ENCODE peak calls at places on chromosome 14, in nine cellular contexts. L is nephron progenitor cell; J is stimulated activated CD4-positive, alpha-beta T cell treated with anti-CD3 and anti-CD28 coated beads, TNF-alpha, amount 100 ng/mL, for 1 hour; Q is activated naive CD8-positive, alpha-beta T cell treated with anti-CD3 and anti-CD28 coated beads for 36 hours; R is kidney epithelial cell; Y is anterior cingulate cortex; B is mucosa of descending colon; M is activated T-helper 1 cell treated with anti-CD3 and anti-CD28 coated beads, Interleukin-2, amount 50 U/mL, for 16 hours; H is CD8-positive, alpha-beta T cell. F is an unnamed sample.
A peak's percentile ranks its signal among the peaks of the same experiment; 100 is the strongest.

GRCh38 chr14:100673085-100673806 is 53.4 kb upstream of the DLK1 start:
- DNase-seq in L (no peak), Q (no peak), M (no peak), B (peak; percentile 85), H (no peak), J (no peak), R (no peak), Y (no peak), F (peak; percentile 85)

GRCh38 chr14:24634158-24634557 is at the start of gene GZMB:
- DNase-seq in J (no peak), Y (no peak), L (no peak), M (peak; percentile 17), B (no peak), Q (peak; percentile 84), R (no peak), H (peak; percentile 32), F (no peak)

GRCh38 chr14:52266782-52267181 is 716 bp upstream of the PTGDR start:
- DNase-seq in M (no peak), Y (no peak), Q (no peak), B (peak; percentile 27), R (no peak), H (no peak), J (no peak), L (no peak), F (peak; percentile 24)

GRCh38 chr14:70392676-70393075 is 24.2 kb downstream of the SYNJ2BP start:
- DNase-seq in B (no peak), H (no peak), Q (no peak), J (no peak), Y (no peak), M (no peak), R (no peak), L (no peak), F (no peak)

GRCh38 chr14:91158091-91158790 is 44.4 kb downstream of the DGLUCY start:
- DNase-seq in B (peak; percentile 40), Y (no peak), L (no peak), R (no peak), H (no peak), Q (no peak), M (no peak), J (no peak), F (no peak)

GRCh38 chr14:35480119-35480769 is 53.7 kb upstream of the INSM2 start:
- DNase-seq in M (no peak), R (no peak), L (no peak), J (no peak), Y (no peak), H (no peak), B (no peak), Q (no peak), F (no peak)

GRCh38 chr14:55530464-55530863 is 49.5 kb upstream of the KTN1 start:
- DNase-seq in L (no peak), Q (no peak), B (no peak), M (no peak), R (no peak), J (no peak), Y (no peak), H (no peak), F (no peak)

GRCh38 chr14:24062216-24062980 is 9.0 kb upstream of the CPNE6 start:
- DNase-seq in R (no peak), J (no peak), L (no peak), B (peak; percentile 26), H (no peak), M (no peak), Q (no peak), Y (no peak), F (no peak)

GRCh38 chr14:73786942-73787759 is 64.5 kb upstream of the PTGR2 start:
- DNase-seq in Y (peak; percentile 49), J (peak; percentile 28), R (no peak), M (peak; percentile 49), Q (peak; percentile 73), L (peak; percentile 73), H (peak; percentile 22), B (peak; percentile 83), F (peak; percentile 66)

GRCh38 chr14:95953111-95953724 is 76.6 kb downstream of the TUNAR start:
- DNase-seq in B (no peak), M (no peak), Q (no peak), Y (no peak), L (peak; percentile 44), R (no peak), H (no peak), J (no peak), F (no peak)

GRCh38 chr14:94127330-94127729 is 2.1 kb downstream of the IFI27L2 start:
- DNase-seq in L (no peak), R (no peak), J (no peak), M (no peak), Y (no peak), B (no peak), Q (no peak), H (no peak), F (no peak)

GRCh38 chr14:64848239-64848638 is 31.5 kb downstream of the SPTB start:
- DNase-seq in H (no peak), Y (no peak), B (no peak), R (no peak), J (no peak), Q (no peak), M (no peak), L (no peak), F (no peak)

GRCh38 chr14:78172428-78172827 is 2.3 kb downstream of the NRXN3 start:
- DNase-seq in L (no peak), H (no peak), B (no peak), R (no peak), M (no peak), Q (no peak), J (no peak), Y (no peak), F (no peak)

GRCh38 chr14:67564236-67564635 is 31.1 kb downstream of the PLEKHH1 start:
- DNase-seq in B (no peak), H (no peak), M (no peak), Y (no peak), L (no peak), J (no peak), R (peak; percentile 44), Q (no peak), F (no peak)

GRCh38 chr14:92403981-92404380 is 81.0 kb downstream of the SLC24A4 start:
- DNase-seq in L (no peak), J (no peak), Y (no peak), H (no peak), R (no peak), B (no peak), M (no peak), Q (no peak), F (no peak)

GRCh38 chr14:24273422-24273998 is 2.1 kb upstream of the RABGGTA start:
- DNase-seq in B (no peak), J (no peak), Q (no peak), M (no peak), L (no peak), H (no peak), R (no peak), Y (no peak), F (no peak)

GRCh38 chr14:32077081-32078029 is at the start of gene ARHGAP5:
- DNase-seq in Q (peak; percentile 58), H (peak; percentile 35), Y (peak; percentile 67), B (no peak), M (peak; percentile 63), L (peak; percentile 76), R (no peak), J (peak; percentile 51), F (peak; percentile 56)

GRCh38 chr14:101083564-101084435 is 180.3 kb upstream of the RTL1 start:
- DNase-seq in M (no peak), L (no peak), Q (no peak), B (no peak), Y (no peak), R (no peak), J (no peak), H (no peak), F (peak; percentile 17)

GRCh38 chr14:60815371-60815770 is 80.8 kb downstream of the MNAT1 start:
- DNase-seq in L (no peak), Y (no peak), J (no peak), B (no peak), H (no peak), Q (no peak), R (peak; percentile 5), M (no peak), F (no peak)

GRCh38 chr14:91575469-91576208 is 65.5 kb upstream of the PPP4R3A start:
- DNase-seq in R (no peak), Q (no peak), B (peak; percentile 50), Y (no peak), J (no peak), H (no peak), L (no peak), M (no peak), F (peak; percentile 41)

GRCh38 chr14:80095623-80096022 is 115.7 kb downstream of the DIO2 start:
- DNase-seq in R (peak; percentile 21), H (no peak), J (no peak), L (no peak), Y (no peak), B (no peak), M (no peak), Q (no peak), F (no peak)

GRCh38 chr14:77641534-77642341 is 25.3 kb upstream of the SPTLC2 start:
- DNase-seq in Y (peak; percentile 39), J (peak; percentile 30), M (peak; percentile 42), R (no peak), H (peak; percentile 27), Q (peak; percentile 73), B (peak; percentile 80), L (no peak), F (peak; percentile 78)

GRCh38 chr14:50222061-50222613 is 9.2 kb downstream of the SOS2 start:
- DNase-seq in R (no peak), M (no peak), H (no peak), Q (no peak), B (no peak), L (no peak), Y (no peak), J (no peak), F (no peak)

GRCh38 chr14:71317385-71318096 is 410.3 kb downstream of the PCNX1 start:
- DNase-seq in M (no peak), R (no peak), Y (no peak), B (no peak), Q (no peak), L (no peak), H (no peak), J (no peak), F (no peak)

GRCh38 chr14:43123544-43123943 is 1383.5 kb downstream of the FSCB start:
- DNase-seq in J (no peak), Y (no peak), H (no peak), L (no peak), Q (no peak), R (no peak), M (no peak), B (no peak), F (no peak)

GRCh38 chr14:86787782-86788181 is 1205.2 kb downstream of the GALC start:
- DNase-seq in L (no peak), J (no peak), M (no peak), Q (no peak), H (no peak), B (no peak), R (peak; percentile 51), Y (no peak), F (no peak)

GRCh38 chr14:50059773-50060629 is 56.4 kb downstream of the VCPKMT start:
- DNase-seq in M (no peak), Y (no peak), H (no peak), R (no peak), Q (no peak), J (no peak), B (no peak), L (no peak), F (peak; percentile 47)

GRCh38 chr14:105589161-105589925 is 63.0 kb downstream of the TMEM121 start:
- DNase-seq in R (no peak), M (no peak), L (no peak), Y (no peak), J (no peak), H (no peak), Q (no peak), B (no peak), F (no peak)

F was measured in colonic mucosa.